ENCODE peak calls at places on chromosomes 3 and 15, in seven cellular contexts. R, T, F, K, Z, D and W are unnamed samples.

GRCh38 chr15:85854345-85855097 is 59.8 kb upstream of the KLHL25 start:
- DNase-seq in R (peak; percentile 53), T (peak; percentile 38), F (peak; percentile 68), K (no peak), Z (peak; percentile 53), D (no peak), W (no peak)

GRCh38 chr15:48899793-48900192 is 21.9 kb downstream of the EID1 start:
- DNase-seq in R (no peak), T (no peak), F (no peak), K (no peak), Z (no peak), D (no peak), W (peak; percentile 8)

GRCh38 chr15:97977734-97978133 is 17.2 kb downstream of the ARRDC4 start:
- DNase-seq in R (no peak), T (no peak), F (no peak), K (peak; percentile 35), Z (no peak), D (no peak), W (no peak)

GRCh38 chr3:110495201-110495927 is 576.3 kb upstream of the NECTIN3 start:
- DNase-seq in R (no peak), T (no peak), F (no peak), K (no peak), Z (no peak), D (no peak), W (peak; percentile 3)

GRCh38 chr15:67824900-67825879 is at the start of gene SKOR1:
- DNase-seq in R (no peak), T (no peak), F (no peak), K (no peak), Z (no peak), D (no peak), W (no peak)

GRCh38 chr3:129615751-129616281 is 9.3 kb upstream of the PLXND1 start:
- DNase-seq in R (no peak), T (no peak), F (no peak), K (no peak), Z (no peak), D (no peak), W (no peak)

GRCh38 chr3:136008732-136009456 is 43.4 kb downstream of the PPP2R3A start:
- DNase-seq in R (no peak), T (no peak), F (no peak), K (peak; percentile 40), Z (no peak), D (no peak), W (no peak)

GRCh38 chr3:129992781-129993180 is 18.3 kb downstream of the TRH start:
- DNase-seq in R (no peak), T (no peak), F (no peak), K (no peak), Z (no peak), D (no peak), W (no peak)

GRCh38 chr3:72991522-72991921 is 5.1 kb upstream of the PPP4R2 start:
- DNase-seq in R (no peak), T (no peak), F (no peak), K (no peak), Z (no peak), D (no peak), W (no peak)

GRCh38 chr3:104460477-104461406 is 906.0 kb upstream of the ALCAM start:
- DNase-seq in R (no peak), T (peak; percentile 49), F (no peak), K (no peak), Z (no peak), D (no peak), W (no peak)

GRCh38 chr3:142288032-142288638 is 62.8 kb upstream of the GK5 start:
- DNase-seq in R (no peak), T (no peak), F (no peak), K (no peak), Z (no peak), D (no peak), W (no peak)

GRCh38 chr3:34569437-34569836 is 771.0 kb downstream of the PDCD6IP start:
- DNase-seq in R (no peak), T (no peak), F (no peak), K (no peak), Z (no peak), D (no peak), W (no peak)

GRCh38 chr15:101248274-101248673 is 3.6 kb downstream of the CHSY1 start:
- DNase-seq in R (no peak), T (no peak), F (no peak), K (no peak), Z (no peak), D (no peak), W (no peak)